ENCODE peak calls at places on chromosome 13, in five cellular contexts. U is Daoy, T is fibroblast of lung, M is coronary artery, Z is A549. Y is an unnamed sample.

GRCh38 chr13:108974686-108975085 is 345.3 kb downstream of the MYO16 start:
- DNase-seq in T (no peak), Z (no peak), M (no peak), U (no peak), Y (no peak)

GRCh38 chr13:43360911-43361605 is 337.7 kb downstream of the DNAJC15 start:
- DNase-seq in M (no peak), T (no peak), U (peak), Z (no peak), Y (no peak)

GRCh38 chr13:40384976-40385857 is 281.2 kb downstream of the FOXO1 start:
- DNase-seq in T (no peak), Z (no peak), U (no peak), M (no peak), Y (no peak)

GRCh38 chr13:31946091-31946770 is 85.3 kb upstream of the FRY start:
- DNase-seq in U (no peak), T (no peak), M (no peak), Z (no peak), Y (no peak)

GRCh38 chr13:99505814-99506269 is 4.6 kb downstream of the TM9SF2 start:
- DNase-seq in T (peak), Z (peak), U (no peak), M (no peak), Y (peak)

GRCh38 chr13:99812611-99813010 is 159.0 kb downstream of the ZIC5 start:
- DNase-seq in M (no peak), U (peak), T (no peak), Z (no peak), Y (no peak)

GRCh38 chr13:33105387-33106005 is 89.3 kb downstream of the KL start:
- DNase-seq in Z (no peak), M (no peak), T (no peak), U (no peak), Y (no peak)

GRCh38 chr13:34971473-34971872 is 29.4 kb downstream of the NBEA start:
- DNase-seq in T (no peak), U (no peak), Z (no peak), M (no peak), Y (no peak)

GRCh38 chr13:39132286-39132685 is 94.0 kb downstream of the NHLRC3 start:
- DNase-seq in M (no peak), U (no peak), Z (no peak), T (no peak), Y (no peak)

GRCh38 chr13:45943965-45944364 is 92.4 kb upstream of the SIAH3 start:
- DNase-seq in M (no peak), Z (no peak), U (no peak), T (peak), Y (no peak)

GRCh38 chr13:84843368-84843767 is 955.9 kb downstream of the SLITRK6 start:
- DNase-seq in T (no peak), Z (no peak), U (no peak), M (no peak), Y (no peak)

GRCh38 chr13:70923863-70924752 is 815.9 kb upstream of the KLHL1 start:
- DNase-seq in U (no peak), M (no peak), Z (no peak), T (peak), Y (no peak)

GRCh38 chr13:31048521-31048920 is 113.2 kb downstream of the HSPH1 start:
- DNase-seq in Z (no peak), T (no peak), U (no peak), M (no peak), Y (peak)

GRCh38 chr13:66424417-66424816 is 805.7 kb downstream of the PCDH9 start:
- DNase-seq in M (no peak), U (no peak), Z (no peak), T (peak), Y (peak)

GRCh38 chr13:113305208-113305607 is 8.2 kb downstream of the LAMP1 start:
- DNase-seq in Z (no peak), U (peak), T (peak), M (no peak), Y (no peak)

GRCh38 chr13:34655554-34655953 is 286.5 kb upstream of the NBEA start:
- DNase-seq in T (no peak), Z (no peak), U (no peak), M (no peak), Y (no peak)

GRCh38 chr13:40644838-40645620 is 21.4 kb downstream of the FOXO1 start:
- DNase-seq in Z (no peak), U (no peak), M (no peak), T (no peak), Y (no peak)

GRCh38 chr13:54787754-54788153 is 1759.1 kb downstream of the OLFM4 start:
- DNase-seq in U (no peak), T (no peak), Z (no peak), M (no peak), Y (no peak)

GRCh38 chr13:47277774-47278173 is 380.9 kb upstream of the HTR2A start:
- DNase-seq in T (peak), M (no peak), U (no peak), Z (no peak), Y (no peak)

GRCh38 chr13:113631341-113632095 is 26.5 kb downstream of the ATP4B start:
- DNase-seq in Z (no peak), U (no peak), T (no peak), M (no peak), Y (no peak)

GRCh38 chr13:31067416-31068118 is 94.1 kb downstream of the HSPH1 start:
- DNase-seq in U (peak), T (peak), Z (peak), M (no peak), Y (no peak)

GRCh38 chr13:27860743-27861142 is 59.1 kb upstream of the PDX1 start:
- DNase-seq in M (no peak), Z (no peak), T (no peak), U (no peak), Y (no peak)

GRCh38 chr13:41411536-41411935 is 45.8 kb upstream of the RGCC start:
- DNase-seq in T (peak), M (no peak), U (peak), Z (no peak), Y (peak)